ENCODE peak calls at places on chromosomes 11 and 22, in five cellular contexts. T, B, W, I and L are unnamed samples.

GRCh38 chr11:103892603-103893002 is 143.8 kb upstream of the DDI1 start:
- DNase-seq in T (no peak), B (no peak), W (no peak), I (peak), L (no peak)

GRCh38 chr22:44384563-44384940 is 71.8 kb upstream of the SHISAL1 start:
- DNase-seq in T (no peak), B (no peak), W (no peak), I (no peak), L (no peak)

GRCh38 chr11:72747456-72747855 is 4.8 kb downstream of the ARAP1 start:
- DNase-seq in T (no peak), B (no peak), W (no peak), I (no peak), L (no peak)

GRCh38 chr11:62409831-62410230 is 9.0 kb upstream of the SCGB1A1 start:
- DNase-seq in T (no peak), B (no peak), W (no peak), I (no peak), L (no peak)

GRCh38 chr22:32030508-32031247 is 12.4 kb upstream of the SLC5A1 start:
- DNase-seq in T (no peak), B (no peak), W (no peak), I (no peak), L (no peak)

GRCh38 chr11:26626346-26626745 is 54.3 kb upstream of the MUC15 start:
- DNase-seq in T (no peak), B (no peak), W (no peak), I (peak), L (no peak)

GRCh38 chr11:62264004-62264403 is 6.0 kb upstream of the SCGB2A2 start:
- DNase-seq in T (no peak), B (no peak), W (no peak), I (peak), L (no peak)

GRCh38 chr11:96114178-96115070 is 190.5 kb upstream of the MTMR2 start:
- DNase-seq in T (peak), B (no peak), W (no peak), I (no peak), L (no peak)

GRCh38 chr22:45597460-45598192 is 74.0 kb upstream of the ATXN10 start:
- DNase-seq in T (peak), B (no peak), W (no peak), I (no peak), L (no peak)

GRCh38 chr22:30221121-30221992 is 25.2 kb downstream of the LIF start:
- DNase-seq in T (no peak), B (peak), W (no peak), I (no peak), L (no peak)

GRCh38 chr11:123588117-123588815 is 66.2 kb downstream of the SCN3B start:
- DNase-seq in T (peak), B (no peak), W (no peak), I (no peak), L (no peak)

GRCh38 chr22:46738961-46739870 is 1.2 kb upstream of the CERK start:
- DNase-seq in T (peak), B (peak), W (peak), I (peak), L (no peak)

GRCh38 chr11:120280566-120281160 is 40.7 kb downstream of the POU2F3 start:
- DNase-seq in T (peak), B (no peak), W (no peak), I (no peak), L (no peak)

GRCh38 chr22:49643466-49643865 is 184.2 kb downstream of the BRD1 start:
- DNase-seq in T (no peak), B (no peak), W (no peak), I (no peak), L (no peak)

GRCh38 chr11:116413861-116414260 is 358.9 kb downstream of the BUD13 start:
- DNase-seq in T (peak), B (no peak), W (no peak), I (no peak), L (no peak)

GRCh38 chr11:107275632-107276031 is 182.0 kb downstream of the CWF19L2 start:
- DNase-seq in T (no peak), B (no peak), W (no peak), I (peak), L (no peak)

GRCh38 chr22:43342347-43343261 is 568 bp downstream of the SCUBE1 start:
- DNase-seq in T (no peak), B (no peak), W (no peak), I (no peak), L (no peak)
- TF ChIP-seq EZH2 in T (no peak), B (no peak), W (peak), I (peak), L (no peak)

DNA sequence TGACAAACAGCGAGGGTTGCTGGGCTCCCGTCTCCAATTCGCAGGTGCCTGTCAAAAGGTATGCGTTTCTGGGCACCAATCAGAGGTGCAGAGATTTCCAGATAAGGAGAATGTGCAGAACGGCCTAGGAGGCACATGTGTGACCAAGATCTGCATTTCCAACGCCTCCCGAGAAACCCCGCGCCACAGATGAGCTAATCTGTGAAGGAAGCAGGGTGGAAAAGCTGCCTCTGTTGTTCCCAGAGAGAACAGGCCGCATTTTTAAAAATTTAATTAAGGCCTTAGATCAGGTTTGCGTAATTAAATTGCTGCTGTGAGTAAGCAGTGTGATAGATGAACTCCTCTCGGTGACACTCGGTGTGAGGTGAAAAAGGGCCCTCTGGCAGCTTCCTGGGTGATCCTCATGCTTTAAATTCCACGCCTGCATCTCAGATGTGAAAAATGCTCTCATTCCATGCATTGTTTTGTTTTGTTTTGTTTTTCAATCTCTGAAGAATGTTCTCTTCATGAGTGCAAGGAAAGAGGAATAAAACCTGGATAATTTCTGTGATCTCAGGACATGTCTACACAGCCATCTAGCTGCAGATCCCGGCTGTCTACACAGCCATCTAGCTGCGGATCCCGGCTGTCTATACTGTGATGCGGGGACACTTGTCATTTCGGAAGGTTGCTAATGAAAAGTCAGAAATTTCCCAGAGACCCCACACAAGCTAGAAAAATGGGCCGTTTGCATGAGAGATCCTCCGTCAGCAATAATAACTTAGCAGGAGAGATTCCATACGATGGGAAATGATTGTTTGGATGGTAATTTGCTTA is 1398.9 kb downstream of the BRD1 start:
- DNase-seq in T (no peak), B (no peak), W (no peak), I (peak), L (no peak)
- H3K27ac ChIP-seq in T (no peak), B (no peak), W (no peak), I (peak), L (no peak)

DNA sequence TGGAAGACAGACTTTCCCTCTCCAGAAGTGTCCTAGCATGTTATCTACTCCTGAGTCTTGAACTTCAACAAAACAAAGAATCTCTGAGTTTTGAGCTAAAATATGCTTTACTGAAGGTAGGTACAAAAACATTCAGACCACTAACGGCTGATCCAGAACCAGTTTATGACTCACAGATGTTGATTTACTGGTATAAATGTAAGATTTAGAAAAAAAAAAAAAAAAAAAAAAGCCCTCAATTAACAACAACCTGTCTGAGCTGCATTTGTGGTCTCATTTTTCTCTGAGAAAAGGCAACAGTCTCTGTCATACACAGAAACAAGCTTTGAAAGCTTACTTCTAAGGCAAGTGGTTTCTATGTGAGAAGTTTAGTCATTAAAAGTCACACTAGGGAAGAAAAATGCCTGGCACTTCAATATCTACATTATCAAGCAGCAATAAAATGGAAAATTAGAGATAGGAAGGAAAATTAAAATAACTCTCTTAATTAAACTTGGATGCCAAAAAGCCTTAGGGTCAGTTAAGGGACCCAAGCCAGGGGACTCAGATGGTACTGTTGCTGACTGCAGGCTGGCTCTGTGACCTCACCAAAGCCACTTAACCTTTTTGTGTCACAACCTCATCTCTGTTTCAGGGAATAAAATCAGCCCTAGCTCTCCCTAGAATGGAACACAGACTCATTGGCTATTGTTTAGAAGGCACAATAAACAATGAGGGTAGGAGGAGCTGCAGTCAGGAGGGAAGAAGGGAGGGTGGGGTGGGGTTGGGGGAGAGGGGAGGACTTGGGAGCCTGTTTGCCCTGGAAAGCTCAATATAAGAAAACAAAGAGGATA is 61.7 kb downstream of the ETS1 start:
- DNase-seq in T (no peak), B (no peak), W (no peak), I (peak), L (no peak)
- H3K9ac ChIP-seq in T (no peak), B (no peak), W (no peak), I (peak), L (no peak)

GRCh38 chr22:36815558-36816337 is 1.1 kb downstream of the PVALB start:
- DNase-seq in T (no peak), B (no peak), W (no peak), I (no peak), L (no peak)
- TF ChIP-seq EZH2 in T (no peak), B (no peak), W (no peak), I (no peak), L (no peak)

DNA sequence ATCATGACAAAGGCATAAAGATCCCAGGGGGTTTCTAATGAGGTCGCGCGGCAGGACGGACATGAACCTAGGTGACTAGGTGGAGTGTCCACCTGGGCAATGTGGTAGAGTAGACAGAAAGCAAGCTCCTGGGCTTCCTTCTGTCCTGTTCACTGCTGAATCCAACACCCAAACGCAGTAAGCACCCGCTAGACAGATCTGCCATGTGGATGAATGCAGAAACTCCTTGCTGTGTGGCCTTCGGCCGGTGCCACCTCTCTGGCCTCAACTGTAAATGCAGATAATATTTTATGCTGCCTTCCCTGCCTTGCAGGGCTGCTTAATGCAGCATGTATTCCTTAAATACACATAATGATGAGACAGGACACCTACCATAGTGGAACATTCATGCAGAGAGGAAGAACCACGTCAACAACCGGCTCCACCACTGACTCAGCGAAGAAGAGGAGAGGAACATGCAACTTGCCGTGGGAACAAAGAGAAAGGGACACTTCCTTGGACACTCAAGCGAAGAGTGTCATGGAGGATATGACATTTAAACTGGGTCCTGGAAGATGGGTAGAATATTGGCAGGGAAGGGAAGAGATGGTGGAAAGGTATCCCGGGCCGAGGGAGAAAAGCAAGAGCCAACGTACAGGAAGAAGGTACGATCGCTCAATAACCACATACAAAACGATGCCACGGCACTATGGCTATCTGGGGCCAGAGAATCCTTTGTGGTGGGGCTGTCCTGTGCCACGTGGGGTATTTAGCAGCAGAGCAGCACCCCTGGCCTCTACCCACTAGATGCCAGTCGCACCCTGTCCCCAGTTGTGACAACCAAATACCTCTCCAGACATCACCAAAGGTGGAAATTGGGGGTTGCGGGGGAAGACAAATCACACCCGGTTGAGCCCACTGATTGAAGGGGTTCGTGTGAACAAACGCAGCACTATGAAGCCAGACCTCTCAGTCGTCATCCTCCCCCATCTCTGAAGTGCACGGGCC is 30.8 kb downstream of the MYH9 start:
- DNase-seq in T (no peak), B (no peak), W (no peak), I (no peak), L (no peak)
- H3K27ac ChIP-seq in T (peak), B (peak), W (peak), I (peak), L (no peak)